ENCODE peak calls at places on chromosomes 16 and 17, in five cellular contexts. F is stomach, Y is IMR-90, O is lower leg skin, I is tibial nerve. P is an unnamed sample.

GRCh38 chr17:47914296-47914948 is 18.4 kb downstream of the SP2 start:
- DNase-seq in F (no peak), Y (no peak), O (no peak), I (no peak), P (no peak)

GRCh38 chr17:71427801-71428200 is 693.0 kb upstream of the SOX9 start:
- DNase-seq in F (no peak), Y (no peak), O (no peak), I (no peak), P (no peak)

GRCh38 chr17:40480501-40481003 is 20.9 kb downstream of the TNS4 start:
- DNase-seq in F (peak; percentile 30), Y (no peak), O (no peak), I (no peak), P (no peak)

GRCh38 chr16:17379121-17379571 is 91.6 kb downstream of the XYLT1 start:
- DNase-seq in F (no peak), Y (peak; percentile 70), O (no peak), I (no peak), P (no peak)

GRCh38 chr17:48250949-48251348 is 143.4 kb downstream of the SNX11 start:
- DNase-seq in F (no peak), Y (no peak), O (no peak), I (no peak), P (no peak)

GRCh38 chr17:19263621-19264010 is 26.4 kb downstream of the EPN2 start:
- DNase-seq in F (no peak), Y (peak; percentile 76), O (no peak), I (no peak), P (peak; percentile 55)

GRCh38 chr17:61454095-61454931 is 2.1 kb downstream of the TBX4 start:
- DNase-seq in F (no peak), Y (no peak), O (no peak), I (no peak), P (no peak)

GRCh38 chr16:48629531-48629930 is 19.6 kb upstream of the N4BP1 start:
- DNase-seq in F (peak; percentile 18), Y (no peak), O (peak; percentile 4), I (no peak), P (no peak)

GRCh38 chr16:81189100-81189664 is 49.3 kb upstream of the BCO1 start:
- DNase-seq in F (peak; percentile 69), Y (peak; percentile 48), O (peak; percentile 83), I (peak; percentile 85), P (no peak)

GRCh38 chr17:73304438-73304837 is 7.4 kb downstream of the CDC42EP4 start:
- DNase-seq in F (no peak), Y (no peak), O (no peak), I (no peak), P (no peak)

GRCh38 chr17:21843951-21844590 is 151.7 kb downstream of the KCNJ18 start:
- DNase-seq in F (no peak), Y (no peak), O (no peak), I (no peak), P (no peak)

GRCh38 chr17:82240506-82241182 is 11.8 kb downstream of the SLC16A3 start:
- DNase-seq in F (no peak), Y (no peak), O (no peak), I (no peak), P (no peak)

GRCh38 chr16:17313085-17313611 is 157.6 kb downstream of the XYLT1 start:
- DNase-seq in F (no peak), Y (peak; percentile 28), O (no peak), I (peak; percentile 26), P (no peak)

GRCh38 chr16:52450241-52450640 is 96.7 kb downstream of the TOX3 start:
- DNase-seq in F (no peak), Y (no peak), O (no peak), I (no peak), P (no peak)

GRCh38 chr16:70156207-70156978 is 17.2 kb upstream of the CLEC18C start:
- DNase-seq in F (no peak), Y (no peak), O (peak; percentile 12), I (no peak), P (no peak)

GRCh38 chr17:62673614-62674362 is 46.3 kb downstream of the MRC2 start:
- DNase-seq in F (no peak), Y (no peak), O (no peak), I (no peak), P (no peak)

GRCh38 chr17:42673885-42674754 is 2.7 kb downstream of the PLEKHH3 start:
- DNase-seq in F (peak; percentile 45), Y (peak; percentile 50), O (no peak), I (no peak), P (peak; percentile 65)

GRCh38 chr16:5041604-5042133 is 7.9 kb upstream of the NAGPA start:
- DNase-seq in F (no peak), Y (peak; percentile 83), O (no peak), I (no peak), P (peak; percentile 78)

GRCh38 chr16:59090501-59090900 is 356.4 kb upstream of the GOT2 start:
- DNase-seq in F (no peak), Y (no peak), O (no peak), I (no peak), P (no peak)

GRCh38 chr17:7167832-7168231 is 11.3 kb downstream of the ASGR1 start:
- DNase-seq in F (no peak), Y (no peak), O (no peak), I (peak; percentile 30), P (no peak)

GRCh38 chr16:77945126-77945525 is 77.2 kb upstream of the CLEC3A start:
- DNase-seq in F (no peak), Y (peak; percentile 63), O (no peak), I (no peak), P (no peak)

GRCh38 chr17:36591434-36592315 is at the start of gene DHRS11:
- DNase-seq in F (peak; percentile 89), Y (peak; percentile 64), O (peak; percentile 73), I (peak; percentile 68), P (peak; percentile 84)
- TF ChIP-seq POLR2A in F (no peak), Y (no peak), O (no peak), I (no peak), P (peak; percentile 65)

GRCh38 chr17:45265823-45266222 is 3.9 kb upstream of the SPATA32 start:
- DNase-seq in F (no peak), Y (peak; percentile 87), O (no peak), I (no peak), P (peak; percentile 74)
- TF ChIP-seq POLR2A in F (no peak), Y (no peak), O (no peak), I (no peak), P (no peak)

GRCh38 chr17:1661045-1661444 is 11.4 kb upstream of the RILP start:
- DNase-seq in F (no peak), Y (no peak), O (no peak), I (no peak), P (no peak)
- TF ChIP-seq POLR2A in F (no peak), Y (no peak), O (no peak), I (no peak), P (no peak)

GRCh38 chr17:68541816-68542215 is 29.6 kb downstream of the PRKAR1A start:
- DNase-seq in F (no peak), Y (no peak), O (no peak), I (no peak), P (no peak)

GRCh38 chr17:68540981-68541380 is 28.8 kb downstream of the PRKAR1A start:
- DNase-seq in F (no peak), Y (no peak), O (no peak), I (no peak), P (no peak)

GRCh38 chr17:68542698-68543463 is 30.7 kb downstream of the PRKAR1A start:
- DNase-seq in F (no peak), Y (no peak), O (no peak), I (no peak), P (no peak)

GRCh38 chr17:68535903-68536302 is 23.7 kb downstream of the PRKAR1A start:
- DNase-seq in F (no peak), Y (no peak), O (no peak), I (no peak), P (no peak)

DNA sequence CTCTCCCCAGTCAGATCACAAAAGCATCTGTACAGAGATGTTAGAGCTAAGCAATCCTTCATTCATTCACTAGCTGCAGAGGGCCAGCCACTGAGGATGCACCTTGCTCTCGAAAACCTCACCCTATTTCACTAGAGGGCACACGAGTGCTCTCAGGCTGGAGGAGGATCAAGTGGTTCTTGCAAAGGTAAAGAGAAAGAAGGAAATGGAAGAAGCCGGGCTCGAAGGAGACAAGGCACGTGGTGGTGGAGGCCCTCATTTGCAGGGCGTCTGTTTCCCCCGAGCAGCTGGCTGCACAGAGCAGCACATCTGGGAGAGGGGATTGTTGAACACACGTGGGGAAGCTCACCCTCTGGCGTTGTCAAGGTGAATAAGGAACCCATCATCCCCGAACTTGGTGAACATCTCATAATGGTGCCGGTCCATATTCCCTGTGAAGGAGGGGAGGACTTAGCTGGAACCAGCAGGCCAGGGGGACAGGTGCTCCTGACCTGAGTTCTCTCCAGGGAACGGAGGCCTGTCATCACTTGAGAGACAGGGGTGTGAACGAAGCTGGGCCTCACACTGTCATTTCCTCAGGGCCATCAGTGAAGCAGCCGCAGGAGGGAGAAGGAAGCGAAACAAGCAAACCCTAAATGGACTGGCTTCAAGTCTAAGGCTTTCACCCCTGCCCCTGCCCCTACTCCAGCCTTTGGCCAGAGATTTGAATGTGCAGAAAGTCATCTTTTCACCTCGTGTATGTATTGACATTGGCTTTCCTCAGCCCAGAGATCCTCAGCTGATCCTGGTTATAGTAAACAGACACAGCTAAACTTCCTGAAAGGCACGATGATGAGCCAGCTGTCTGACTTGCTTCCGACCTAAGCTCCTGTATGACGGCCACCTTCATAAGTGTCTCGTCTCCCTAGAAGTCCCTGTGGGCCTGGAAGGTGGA is 27.6 kb downstream of the PRKAR1A start:
- DNase-seq in F (peak; percentile 55), Y (no peak), O (no peak), I (peak; percentile 48), P (no peak)
- TF ChIP-seq POLR2A in F (no peak), Y (no peak), O (no peak), I (no peak), P (no peak)

GRCh38 chr17:44117351-44117750 is 6.1 kb downstream of the HDAC5 start:
- DNase-seq in F (no peak), Y (no peak), O (no peak), I (no peak), P (no peak)

GRCh38 chr17:44119798-44120197 is 3.6 kb downstream of the HDAC5 start:
- DNase-seq in F (no peak), Y (no peak), O (no peak), I (no peak), P (no peak)

GRCh38 chr17:44118427-44119050 is 4.9 kb downstream of the HDAC5 start:
- DNase-seq in F (no peak), Y (no peak), O (no peak), I (no peak), P (no peak)

GRCh38 chr17:44121206-44121605 is 2.2 kb downstream of the HDAC5 start:
- DNase-seq in F (no peak), Y (no peak), O (no peak), I (no peak), P (no peak)

DNA sequence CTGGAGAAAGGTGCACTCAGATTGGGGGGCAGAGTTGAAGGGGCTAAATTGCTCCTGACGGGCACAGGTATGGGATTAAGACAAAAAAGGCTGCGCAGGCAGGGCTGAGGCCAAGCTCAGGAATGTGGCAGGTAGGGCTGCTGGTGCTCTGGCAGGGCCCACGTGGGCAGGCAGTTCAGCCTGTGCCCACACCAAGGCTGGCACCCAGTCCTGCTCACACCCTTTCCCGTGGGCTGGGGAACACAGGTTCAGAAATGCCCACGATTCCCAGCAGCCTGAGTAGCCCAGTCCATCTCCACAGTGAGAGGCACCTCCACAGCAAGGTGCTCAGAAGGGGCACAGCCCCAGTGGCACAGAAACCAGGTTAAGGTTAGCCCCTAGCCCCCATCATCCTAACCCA is 4.4 kb downstream of the HDAC5 start:
- DNase-seq in F (no peak), Y (no peak), O (no peak), I (no peak), P (no peak)
- TF ChIP-seq POLR2A in F (no peak), Y (no peak), O (no peak), I (no peak), P (no peak)